ENCODE peak calls at places on chromosomes 4 and X, in four cellular contexts. V, J, B and O are unnamed samples.

GRCh38 chr4:175051974-175052373 is 133.8 kb downstream of the ADAM29 start:
- DNase-seq in V (no peak), B (no peak), J (no peak), O (no peak)

GRCh38 chr4:68218044-68218443 is 27.4 kb downstream of the TMPRSS11B start:
- DNase-seq in V (no peak), J (no peak), B (no peak), O (no peak)

GRCh38 chr4:174549696-174550095 is 27.4 kb upstream of the HPGD start:
- DNase-seq in B (no peak), J (no peak), V (no peak), O (no peak)

GRCh38 chr4:786861-787300 is 39.0 kb downstream of the CPLX1 start:
- DNase-seq in V (no peak), B (no peak), J (no peak), O (no peak)

GRCh38 chr4:10640535-10641159 is 43.9 kb downstream of the CLNK start:
- DNase-seq in J (no peak), V (peak), B (no peak), O (no peak)

GRCh38 chr4:47032405-47033106 is 1.2 kb downstream of the GABRB1 start:
- DNase-seq in B (no peak), V (no peak), J (no peak), O (no peak)

GRCh38 chrX:30665471-30665870 is 12.2 kb downstream of the GK start:
- DNase-seq in J (no peak), B (no peak), V (no peak), O (no peak)

GRCh38 chr4:174702974-174703478 is 126.0 kb downstream of the GLRA3 start:
- DNase-seq in B (no peak), V (no peak), J (no peak), O (no peak)

GRCh38 chr4:11605597-11605996 is 176.9 kb upstream of the HS3ST1 start:
- DNase-seq in J (no peak), B (no peak), V (no peak), O (no peak)